ENCODE peak calls at places on chromosome 2, in ten cellular contexts. J is uterus, P is endodermal cell, I is heart left ventricle, N is endothelial cell of umbilical vein, F is hepatocyte, C is body of pancreas, X is Peyer's patch, Y is cardiac muscle cell, W is pancreas. Z is an unnamed sample. For H3K27me3, the result is how much of the 10 kb centered on the place peaks cover.

GRCh38 chr2:84886791-84887190 is 5.9 kb upstream of the TRABD2A start:
- DNase-seq in N (no peak), Y (no peak), X (no peak), P (peak), C (no peak), I (no peak), W (no peak), J (no peak), F (no peak), Z (no peak)

GRCh38 chr2:169362346-169363026 is at the start of gene LRP2:
- DNase-seq in W (peak), J (no peak), X (no peak), F (peak), Y (no peak), I (no peak), P (peak), C (peak), N (peak), Z (no peak)

GRCh38 chr2:197705912-197706838 is 1.0 kb downstream of the MARS2 start:
- DNase-seq in P (peak), J (no peak), I (peak), F (peak), Y (no peak), C (no peak), W (no peak), X (peak), N (no peak), Z (peak)

GRCh38 chr2:36487947-36488346 is 110.0 kb downstream of the FEZ2 start:
- DNase-seq in X (no peak), C (no peak), F (no peak), N (no peak), J (no peak), Y (no peak), W (no peak), I (no peak), P (no peak), Z (no peak)

GRCh38 chr2:145199052-145199451 is 679.1 kb upstream of the ZEB2 start:
- DNase-seq in P (no peak), C (no peak), Y (no peak), X (no peak), J (no peak), W (no peak), F (no peak), N (no peak), I (no peak), Z (no peak)

GRCh38 chr2:196944570-196944969 is 18.1 kb upstream of the PGAP1 start:
- DNase-seq in J (no peak), Y (no peak), F (no peak), X (no peak), I (no peak), N (no peak), P (no peak), C (no peak), W (no peak), Z (no peak)

GRCh38 chr2:208315081-208315788 is 49.2 kb downstream of the PIKFYVE start:
- DNase-seq in F (no peak), I (no peak), N (no peak), X (no peak), J (peak), Y (peak), P (no peak), C (peak), W (no peak), Z (no peak)

GRCh38 chr2:241964133-241964532 is 94.6 kb downstream of the RTP5 start:
- DNase-seq in N (no peak), X (peak), F (peak), C (peak), I (no peak), W (no peak), P (no peak), J (no peak), Y (no peak), Z (no peak)

GRCh38 chr2:71156531-71156930 is 26.1 kb downstream of the MPHOSPH10 start:
- DNase-seq in Y (peak), X (no peak), W (no peak), N (no peak), C (no peak), F (peak), I (no peak), J (no peak), P (no peak), Z (peak)

GRCh38 chr2:26244479-26245230 is at the start of the genes HADHA and HADHB:
- DNase-seq in F (peak), W (peak), I (peak), N (peak), P (peak), Y (peak), C (peak), J (peak), X (peak), Z (peak)
- TF ChIP-seq CTCF in F (no peak), W (peak), I (no peak), N (no peak), P (peak), Y (peak), C (peak), J (peak), X (peak), Z (no peak)

DNA sequence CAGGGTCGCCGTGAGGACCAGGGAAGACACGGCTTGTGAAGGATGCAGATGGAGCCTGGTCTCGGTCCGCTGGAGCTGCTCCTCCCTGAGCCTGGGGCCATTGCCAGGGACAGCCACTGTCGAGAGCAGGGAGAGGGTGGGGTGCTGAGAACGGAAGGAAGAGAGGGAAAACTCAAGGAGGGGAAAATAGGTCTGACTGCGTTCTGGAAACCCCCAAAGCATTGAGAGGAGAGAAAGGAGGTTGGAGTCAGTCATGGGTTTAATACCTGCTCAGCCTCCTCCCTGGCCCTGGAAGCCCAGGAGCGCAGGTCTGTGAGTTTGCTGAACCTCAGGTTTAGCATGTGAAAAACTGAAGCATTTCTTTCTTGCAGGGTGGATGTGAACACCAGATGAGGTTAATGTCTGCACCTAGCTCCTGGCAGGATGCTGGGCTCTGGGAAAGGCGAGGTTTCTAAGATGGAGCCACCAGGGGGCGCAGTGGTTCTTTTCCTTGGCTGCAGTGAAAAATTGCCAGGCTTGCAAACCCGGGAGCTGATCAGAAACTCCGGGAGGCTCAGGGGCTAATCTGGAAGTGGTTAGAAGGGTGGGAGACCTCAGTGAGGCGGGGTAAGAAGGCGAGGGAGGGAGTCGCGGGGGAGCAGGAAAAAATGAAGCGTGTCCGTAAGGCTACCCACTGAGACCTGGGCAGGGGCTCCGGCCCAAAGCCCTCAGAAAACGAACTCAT is 33.6 kb upstream of the RNF149 start:
- DNase-seq in Y (peak), W (peak), F (peak), I (peak), J (peak), N (peak), X (peak), C (peak), P (peak), Z (peak)
- H3K4me3 ChIP-seq in Y (no peak), W (no peak), F (no peak), I (no peak), J (no peak), N (no peak), X (no peak), C (no peak), P (no peak), Z (no peak)

DNA sequence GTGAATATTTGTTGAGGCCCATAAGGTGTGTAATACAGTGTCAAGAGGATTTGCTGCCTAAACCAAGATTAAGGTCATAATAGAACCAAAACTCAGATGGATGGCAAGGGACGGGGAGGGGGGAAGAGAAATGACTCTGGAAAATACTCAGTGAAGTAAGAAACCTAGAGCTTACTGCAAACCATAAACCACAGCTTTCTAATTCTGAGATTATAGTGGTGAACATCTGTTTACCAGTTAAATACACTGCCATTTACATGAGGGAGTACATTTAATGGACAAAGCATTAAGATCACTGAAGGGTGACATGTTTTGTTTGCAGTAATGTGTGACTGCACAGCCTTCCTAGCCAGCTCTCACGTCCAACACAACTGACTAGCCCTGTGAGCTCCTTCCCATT is 19.8 kb downstream of the EVX2 start:
- DNase-seq in C (no peak), F (no peak), W (no peak), P (no peak), J (no peak), X (no peak), I (no peak), N (no peak), Y (no peak), Z (no peak)
- H3K27me3 ChIP-seq in C (under half), F (half or more), W (under half), P (under half), J (half or more), X (under half), I (half or more), N (half or more), Y (half or more), Z (under half)

GRCh38 chr2:20507711-20508110 is 60.8 kb downstream of the RHOB start:
- DNase-seq in W (no peak), Y (no peak), N (no peak), C (no peak), X (no peak), P (no peak), F (no peak), I (no peak), J (no peak), Z (no peak)

GRCh38 chr2:20509301-20509765 is 62.5 kb downstream of the RHOB start:
- DNase-seq in C (no peak), N (no peak), I (no peak), P (no peak), Y (no peak), X (no peak), W (no peak), J (no peak), F (no peak), Z (peak)

GRCh38 chr2:20507166-20507692 is 60.4 kb downstream of the RHOB start:
- DNase-seq in J (no peak), F (no peak), I (no peak), X (no peak), C (no peak), W (no peak), N (no peak), Y (no peak), P (no peak), Z (no peak)

GRCh38 chr2:20504174-20504573 is 57.3 kb downstream of the RHOB start:
- DNase-seq in N (no peak), C (no peak), F (no peak), J (no peak), X (no peak), Y (no peak), W (no peak), P (no peak), I (no peak), Z (no peak)

GRCh38 chr2:20506281-20506685 is 59.4 kb downstream of the RHOB start:
- DNase-seq in N (peak), C (no peak), F (no peak), W (no peak), J (no peak), Y (peak), P (no peak), X (no peak), I (no peak), Z (no peak)
- TF ChIP-seq CTCF in N (no peak), C (no peak), F (peak), W (no peak), J (no peak), Y (peak), P (peak), X (no peak), I (no peak), Z (peak)

DNA sequence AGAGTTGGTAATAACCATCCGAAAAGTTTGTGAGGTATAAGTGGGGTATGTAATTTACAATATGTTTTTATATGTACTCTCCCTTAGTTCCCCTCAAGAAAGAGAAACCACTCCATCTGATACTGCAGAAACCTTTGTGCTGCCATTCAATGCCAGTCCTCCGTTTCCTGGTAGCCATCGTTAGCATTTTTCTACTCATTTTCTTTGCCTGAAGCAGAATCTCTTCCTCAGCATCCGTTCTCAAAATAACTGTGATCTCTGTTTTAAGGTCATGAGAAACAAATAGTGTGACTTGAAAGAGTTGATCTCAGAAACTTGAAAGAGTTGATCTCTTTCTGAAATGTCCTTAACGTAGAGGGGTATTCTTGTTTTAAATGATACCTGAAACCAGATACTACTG is 996 bp downstream of the PTCD3 start:
- DNase-seq in F (no peak), W (no peak), I (no peak), J (no peak), Y (no peak), N (no peak), C (no peak), X (no peak), P (no peak), Z (no peak)
- H3K4me3 ChIP-seq in F (peak), W (peak), I (peak), J (peak), Y (peak), N (peak), C (no peak), X (peak), P (peak), Z (peak)

DNA sequence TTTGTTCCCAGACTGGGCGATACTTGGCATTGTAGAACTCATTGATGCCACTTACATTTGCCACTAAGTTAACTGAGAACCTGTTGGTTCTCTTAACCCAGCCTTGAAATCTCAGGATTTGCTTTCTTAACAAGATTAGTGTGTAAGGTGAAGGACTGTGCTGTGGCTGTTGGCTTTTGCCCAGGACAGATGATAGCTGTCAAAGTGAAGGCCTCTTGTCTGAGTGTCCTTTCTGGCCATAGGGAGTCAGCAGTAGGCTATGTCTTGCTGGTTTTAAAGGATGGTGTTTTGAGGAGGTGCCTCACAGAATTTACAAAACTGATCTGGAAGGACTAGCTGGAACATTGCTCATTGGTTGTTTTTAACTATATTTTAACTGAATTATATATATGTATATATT is 2.6 kb downstream of the DPYSL5 start:
- DNase-seq in P (no peak), N (no peak), I (no peak), C (no peak), J (no peak), W (no peak), F (no peak), X (no peak), Y (no peak), Z (no peak)
- H3K27me3 ChIP-seq in P (half or more), N (half or more), I (half or more), C (under half), J (under half), W (under half), F (half or more), X (under half), Y (half or more), Z (under half)

DNA sequence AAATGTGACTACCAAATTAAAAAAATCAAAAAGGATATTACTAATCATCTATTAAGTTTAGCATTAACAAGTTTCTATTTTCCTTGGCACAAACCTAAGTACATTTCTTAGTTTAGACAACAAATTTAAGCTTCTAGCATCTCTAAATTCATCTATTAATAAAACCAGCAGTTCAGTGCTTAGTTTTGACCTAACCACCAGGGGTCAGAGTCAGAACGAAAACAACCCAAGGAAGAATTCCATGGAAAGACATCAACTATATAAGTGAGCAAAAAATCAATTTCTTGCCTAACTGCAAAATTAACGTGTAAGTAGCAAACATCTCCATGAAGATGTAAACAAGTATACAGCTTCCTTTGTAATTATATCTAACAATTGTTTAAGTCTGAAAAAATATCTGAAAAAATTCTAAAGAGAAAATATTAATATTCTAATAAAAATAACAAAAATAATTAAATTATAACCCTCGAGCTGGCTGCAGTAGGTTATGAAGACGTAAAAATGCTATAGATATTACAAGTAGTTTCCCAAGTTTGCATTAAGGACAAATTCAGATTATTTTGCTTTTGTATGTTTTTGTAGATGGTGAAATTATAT is 83.7 kb downstream of the CERKL start:
- DNase-seq in I (no peak), C (no peak), X (no peak), N (peak), W (no peak), F (peak), Y (peak), J (no peak), P (no peak), Z (no peak)
- TF ChIP-seq CTCF in I (no peak), C (peak), X (peak), N (peak), W (peak), F (peak), Y (peak), J (no peak), P (peak), Z (peak)

GRCh38 chr2:236820763-236821344 is 251.2 kb downstream of the ACKR3 start:
- DNase-seq in W (no peak), F (no peak), N (no peak), X (no peak), I (no peak), P (no peak), Y (no peak), J (no peak), C (no peak), Z (no peak)

GRCh38 chr2:236815746-236816145 is 246.1 kb downstream of the ACKR3 start:
- DNase-seq in P (no peak), Y (no peak), F (no peak), I (no peak), W (no peak), N (no peak), J (no peak), X (no peak), C (no peak), Z (no peak)

GRCh38 chr2:236818281-236819045 is 248.8 kb downstream of the ACKR3 start:
- DNase-seq in Y (no peak), I (no peak), J (no peak), X (no peak), F (no peak), N (no peak), C (no peak), P (no peak), W (no peak), Z (no peak)

GRCh38 chr2:236816197-236817170 is 246.9 kb downstream of the ACKR3 start:
- DNase-seq in F (no peak), X (no peak), C (no peak), N (no peak), J (no peak), P (no peak), I (no peak), Y (no peak), W (no peak), Z (no peak)

GRCh38 chr2:236819275-236820002 is 249.8 kb downstream of the ACKR3 start:
- DNase-seq in W (no peak), F (no peak), P (no peak), X (no peak), I (no peak), Y (no peak), C (no peak), N (no peak), J (no peak), Z (no peak)
- H3K4me3 ChIP-seq in W (no peak), F (no peak), P (no peak), X (no peak), I (no peak), Y (no peak), C (no peak), N (no peak), J (no peak), Z (no peak)

Z was measured in BE2C.